ENCODE peak calls at places on chromosomes 7 and 10, in nine cellular contexts. R is LNCaP clone FGC, D is H54, L is cardiac muscle cell, Q is GM04504, N is HT1080, B is NCI-H1092, C is cortex of kidney, A is GM10248. I is an unnamed sample.

GRCh38 chr10:121169406-121169805 is 318.2 kb downstream of the WDR11 start:
- DNase-seq in R (no peak), D (no peak), L (no peak), Q (no peak), N (no peak), B (no peak), C (no peak), A (no peak), I (no peak)

GRCh38 chr10:76257816-76258215 is 826.4 kb downstream of the LRMDA start:
- DNase-seq in R (no peak), D (no peak), L (no peak), Q (no peak), N (no peak), B (no peak), C (no peak), A (no peak), I (no peak)

GRCh38 chr7:82183633-82184032 is 259.9 kb downstream of the CACNA2D1 start:
- DNase-seq in R (no peak), D (no peak), L (no peak), Q (peak), N (peak), B (no peak), C (no peak), A (no peak), I (no peak)

GRCh38 chr7:36686499-36686898 is 37.8 kb downstream of the AOAH start:
- DNase-seq in R (no peak), D (peak), L (no peak), Q (no peak), N (peak), B (no peak), C (no peak), A (no peak), I (peak)

GRCh38 chr10:7350541-7351195 is 60.2 kb downstream of the SFMBT2 start:
- DNase-seq in R (no peak), D (no peak), L (no peak), Q (no peak), N (no peak), B (no peak), C (no peak), A (no peak), I (no peak)

GRCh38 chr7:128194533-128195282 is 46.4 kb upstream of the LEP start:
- DNase-seq in R (no peak), D (no peak), L (no peak), Q (no peak), N (no peak), B (no peak), C (no peak), A (no peak), I (no peak)

GRCh38 chr10:71770255-71770654 is 3.1 kb downstream of the VSIR start:
- DNase-seq in R (no peak), D (no peak), L (no peak), Q (no peak), N (no peak), B (no peak), C (no peak), A (no peak), I (no peak)

GRCh38 chr7:13602036-13602435 is 387.4 kb downstream of the ETV1 start:
- DNase-seq in R (no peak), D (no peak), L (no peak), Q (no peak), N (no peak), B (no peak), C (no peak), A (no peak), I (no peak)

GRCh38 chr10:28431139-28431538 is 101.8 kb upstream of the WAC start:
- DNase-seq in R (no peak), D (no peak), L (peak), Q (no peak), N (no peak), B (no peak), C (no peak), A (no peak), I (no peak)

GRCh38 chr10:61882621-61883375 is 18.7 kb upstream of the ARID5B start:
- DNase-seq in R (no peak), D (no peak), L (no peak), Q (no peak), N (peak), B (no peak), C (no peak), A (no peak), I (no peak)